ENCODE peak calls at places on chromosomes 2 and 18, in five cellular contexts. One of them, this sample, is unnamed.

GRCh38 chr2:74472086-74472944 is at the start of gene MRPL53:
- DNase-seq in activated T-cell treated with anti-CD3 and anti-CD28 coated beads for 1 hour: peak
- DNase-seq in germinal center: peak
- DNase-seq in nephron progenitor cell: peak
- DNase-seq in HTR-8/SVneo: peak
- DNase-seq in this sample: peak

GRCh38 chr18:64807560-64807959 is 658.7 kb upstream of the LINC00305 start:
- DNase-seq in activated T-cell treated with anti-CD3 and anti-CD28 coated beads for 1 hour: no peak
- DNase-seq in germinal center: no peak
- DNase-seq in nephron progenitor cell: no peak
- DNase-seq in HTR-8/SVneo: no peak
- DNase-seq in this sample: no peak

GRCh38 chr2:105812180-105813044 is 67.7 kb downstream of the NCK2 start:
- DNase-seq in activated T-cell treated with anti-CD3 and anti-CD28 coated beads for 1 hour: no peak
- DNase-seq in germinal center: no peak
- DNase-seq in nephron progenitor cell: no peak
- DNase-seq in HTR-8/SVneo: no peak
- DNase-seq in this sample: no peak

GRCh38 chr18:48481092-48481491 is 57.7 kb upstream of the CTIF start:
- DNase-seq in activated T-cell treated with anti-CD3 and anti-CD28 coated beads for 1 hour: no peak
- DNase-seq in germinal center: no peak
- DNase-seq in nephron progenitor cell: no peak
- DNase-seq in HTR-8/SVneo: no peak
- DNase-seq in this sample: no peak

GRCh38 chr2:241095594-241096290 is 6.3 kb downstream of the MTERF4 start:
- DNase-seq in activated T-cell treated with anti-CD3 and anti-CD28 coated beads for 1 hour: no peak
- DNase-seq in germinal center: no peak
- DNase-seq in nephron progenitor cell: no peak
- DNase-seq in HTR-8/SVneo: no peak
- DNase-seq in this sample: no peak

GRCh38 chr18:48934708-48935432 is 15.9 kb downstream of the SMAD7 start:
- DNase-seq in activated T-cell treated with anti-CD3 and anti-CD28 coated beads for 1 hour: no peak
- DNase-seq in germinal center: no peak
- DNase-seq in nephron progenitor cell: no peak
- DNase-seq in HTR-8/SVneo: no peak
- DNase-seq in this sample: no peak

GRCh38 chr2:63700276-63700675 is 111.5 kb downstream of the MDH1 start:
- DNase-seq in activated T-cell treated with anti-CD3 and anti-CD28 coated beads for 1 hour: no peak
- DNase-seq in germinal center: no peak
- DNase-seq in nephron progenitor cell: no peak
- DNase-seq in HTR-8/SVneo: no peak
- DNase-seq in this sample: no peak

GRCh38 chr2:128305555-128306080 is 13.1 kb downstream of the HS6ST1 start:
- DNase-seq in activated T-cell treated with anti-CD3 and anti-CD28 coated beads for 1 hour: no peak
- DNase-seq in germinal center: peak
- DNase-seq in nephron progenitor cell: no peak
- DNase-seq in HTR-8/SVneo: no peak
- DNase-seq in this sample: no peak

GRCh38 chr2:11771971-11772615 is 25.7 kb downstream of the LPIN1 start:
- DNase-seq in activated T-cell treated with anti-CD3 and anti-CD28 coated beads for 1 hour: no peak
- DNase-seq in germinal center: no peak
- DNase-seq in nephron progenitor cell: no peak
- DNase-seq in HTR-8/SVneo: no peak
- DNase-seq in this sample: no peak

GRCh38 chr18:74529811-74530583 is 4.3 kb upstream of the CNDP1 start:
- DNase-seq in activated T-cell treated with anti-CD3 and anti-CD28 coated beads for 1 hour: no peak
- DNase-seq in germinal center: no peak
- DNase-seq in nephron progenitor cell: no peak
- DNase-seq in HTR-8/SVneo: no peak
- DNase-seq in this sample: no peak

GRCh38 chr2:37061312-37061711 is 22.9 kb downstream of the HEATR5B start:
- DNase-seq in activated T-cell treated with anti-CD3 and anti-CD28 coated beads for 1 hour: no peak
- DNase-seq in germinal center: no peak
- DNase-seq in nephron progenitor cell: no peak
- DNase-seq in HTR-8/SVneo: no peak
- DNase-seq in this sample: no peak

GRCh38 chr2:239216614-239217273 is 184.1 kb downstream of the HDAC4 start:
- DNase-seq in activated T-cell treated with anti-CD3 and anti-CD28 coated beads for 1 hour: no peak
- DNase-seq in germinal center: no peak
- DNase-seq in nephron progenitor cell: no peak
- DNase-seq in HTR-8/SVneo: no peak
- DNase-seq in this sample: no peak

This sample was measured in HT-29.